ENCODE peak calls at places on chromosomes 6 and 20, in seven cellular contexts. V, C, N, X, O, I and S are unnamed samples.

GRCh38 chr20:53130819-53131218 is 158.7 kb downstream of the TSHZ2 start:
- DNase-seq in C (no peak), O (no peak), V (no peak), X (no peak), I (no peak), N (no peak), S (no peak)

GRCh38 chr20:31835977-31836852 is 9.2 kb downstream of the FOXS1 start:
- DNase-seq in X (peak), N (peak), C (peak), V (peak), I (no peak), O (peak), S (peak)

GRCh38 chr20:20224806-20225205 is 143.1 kb upstream of the INSM1 start:
- DNase-seq in V (no peak), N (no peak), O (no peak), C (no peak), I (no peak), X (no peak), S (no peak)

GRCh38 chr6:109165392-109165964 is 70.2 kb downstream of the CEP57L1 start:
- DNase-seq in X (no peak), C (no peak), N (no peak), O (peak), I (no peak), V (peak), S (no peak)

GRCh38 chr6:41088451-41088850 is 15.7 kb downstream of the NFYA start:
- DNase-seq in N (no peak), I (no peak), O (no peak), C (no peak), V (no peak), X (no peak), S (no peak)

GRCh38 chr6:7414811-7415210 is 25.2 kb downstream of the RIOK1 start:
- DNase-seq in N (no peak), C (no peak), I (no peak), O (no peak), V (no peak), X (no peak), S (no peak)

GRCh38 chr6:108596947-108597346 is 36.2 kb downstream of the FOXO3 start:
- DNase-seq in I (no peak), N (no peak), O (no peak), X (no peak), C (no peak), V (no peak), S (no peak)

GRCh38 chr6:168247456-168248147 is 72.0 kb downstream of the DACT2 start:
- DNase-seq in N (peak), C (no peak), X (no peak), O (no peak), V (peak), I (no peak), S (no peak)

GRCh38 chr20:18712877-18713276 is 100.7 kb upstream of the SCP2D1 start:
- DNase-seq in I (no peak), C (no peak), N (peak), O (no peak), V (no peak), X (no peak), S (no peak)

GRCh38 chr6:106563614-106564013 is 65.7 kb downstream of the RTN4IP1 start:
- DNase-seq in N (no peak), O (no peak), I (no peak), C (no peak), V (no peak), X (no peak), S (no peak)

GRCh38 chr6:167797079-167797870 is 29.4 kb upstream of the AFDN start:
- DNase-seq in X (no peak), O (no peak), V (no peak), I (no peak), C (no peak), N (no peak), S (no peak)

GRCh38 chr6:133160531-133160930 is 80.6 kb upstream of the EYA4 start:
- DNase-seq in O (no peak), N (peak), C (no peak), V (no peak), X (no peak), I (no peak), S (no peak)

GRCh38 chr6:56026461-56027180 is 151.2 kb upstream of the BMP5 start:
- DNase-seq in V (no peak), X (no peak), N (no peak), C (no peak), O (no peak), I (no peak), S (no peak)

GRCh38 chr6:160247457-160247883 is 11.2 kb downstream of the SLC22A2 start:
- DNase-seq in I (no peak), O (no peak), C (no peak), N (no peak), V (no peak), X (no peak), S (no peak)

GRCh38 chr6:118083711-118084110 is 176.6 kb downstream of the SLC35F1 start:
- DNase-seq in V (no peak), C (no peak), N (no peak), X (no peak), I (no peak), O (no peak), S (no peak)

GRCh38 chr6:37676071-37676470 is 21.6 kb downstream of the MDGA1 start:
- DNase-seq in O (no peak), X (no peak), N (no peak), I (no peak), V (no peak), C (no peak), S (no peak)

GRCh38 chr6:81002126-81002525 is 750.4 kb downstream of the TENT5A start:
- DNase-seq in I (no peak), X (no peak), V (no peak), N (no peak), O (no peak), C (no peak), S (no peak)

GRCh38 chr20:60729119-60729900 is 522.8 kb upstream of the CDH4 start:
- DNase-seq in O (no peak), C (no peak), N (no peak), V (no peak), I (no peak), X (no peak), S (no peak)

GRCh38 chr6:136137008-136137689 is 113.0 kb downstream of the MTFR2 start:
- DNase-seq in O (no peak), C (no peak), N (no peak), X (no peak), I (no peak), V (peak), S (no peak)

GRCh38 chr6:166467436-166468000 is 84.8 kb upstream of the MPC1 start:
- DNase-seq in C (no peak), V (no peak), O (no peak), I (no peak), X (no peak), N (no peak), S (no peak)

GRCh38 chr6:1044040-1044836 is 267.7 kb upstream of the FOXQ1 start:
- DNase-seq in I (no peak), N (no peak), O (no peak), X (no peak), C (no peak), V (peak), S (no peak)

GRCh38 chr20:59735917-59736316 is 131.6 kb downstream of the PHACTR3 start:
- DNase-seq in C (no peak), O (no peak), V (no peak), N (no peak), X (no peak), I (no peak), S (no peak)

GRCh38 chr20:8587810-8588209 is 455.7 kb downstream of the PLCB1 start:
- DNase-seq in N (no peak), C (no peak), O (no peak), X (no peak), I (no peak), V (no peak), S (no peak)

GRCh38 chr6:31878761-31879542 is at the start of gene SLC44A4:
- DNase-seq in N (no peak), C (no peak), V (no peak), X (no peak), O (peak), I (no peak), S (no peak)

GRCh38 chr6:75275067-75275466 is 9.5 kb downstream of the TMEM30A start:
- DNase-seq in V (peak), N (no peak), C (no peak), O (no peak), I (no peak), X (no peak), S (no peak)

GRCh38 chr20:59253779-59254319 is 46.6 kb upstream of the EDN3 start:
- DNase-seq in X (no peak), V (no peak), O (no peak), N (peak), C (no peak), I (no peak), S (no peak)

GRCh38 chr20:36460648-36461599 is 80.4 kb upstream of the MYL9 start:
- DNase-seq in V (peak), O (peak), C (peak), N (peak), X (peak), I (peak), S (peak)

GRCh38 chr20:11001767-11002540 is 328.2 kb upstream of the JAG1 start:
- DNase-seq in N (no peak), I (peak), C (no peak), X (no peak), O (no peak), V (peak), S (no peak)

GRCh38 chr6:2738373-2738979 is 12.2 kb downstream of the MYLK4 start:
- DNase-seq in V (peak), O (peak), N (peak), C (no peak), I (no peak), X (no peak), S (peak)

GRCh38 chr6:129351807-129352206 is 358.2 kb downstream of the ARHGAP18 start:
- DNase-seq in X (no peak), C (no peak), V (no peak), O (no peak), N (no peak), I (no peak), S (no peak)

GRCh38 chr6:5295612-5296011 is 34.3 kb downstream of the FARS2 start:
- DNase-seq in O (no peak), V (no peak), N (no peak), C (no peak), I (no peak), X (no peak), S (no peak)

GRCh38 chr6:108406943-108407342 is 112.1 kb downstream of the AFG1L start:
- DNase-seq in N (no peak), I (no peak), O (no peak), X (no peak), V (no peak), C (no peak), S (no peak)

GRCh38 chr6:10418862-10419748 is 4.2 kb upstream of the TFAP2A start:
- DNase-seq in V (no peak), I (no peak), O (peak), C (no peak), N (no peak), X (no peak), S (no peak)

GRCh38 chr6:52663120-52663934 is 7.6 kb upstream of the TMEM14A start:
- DNase-seq in V (peak), N (peak), X (peak), I (no peak), C (peak), O (peak), S (peak)

GRCh38 chr6:109686566-109686965 is 4.4 kb downstream of the AK9 start:
- DNase-seq in N (no peak), C (no peak), V (no peak), O (no peak), X (no peak), I (no peak), S (no peak)

GRCh38 chr6:74927299-74927698 is 278.6 kb downstream of the COL12A1 start:
- DNase-seq in N (no peak), C (no peak), X (no peak), O (no peak), I (no peak), V (no peak), S (no peak)

GRCh38 chr6:18454446-18454845 is 67.3 kb downstream of the RNF144B start:
- DNase-seq in C (no peak), V (no peak), X (no peak), O (no peak), N (no peak), I (no peak), S (no peak)

GRCh38 chr6:1577146-1577680 is 32.5 kb upstream of the FOXC1 start:
- DNase-seq in V (no peak), C (no peak), O (no peak), I (no peak), X (no peak), N (no peak), S (no peak)

GRCh38 chr6:41636803-41637178 is 1.5 kb upstream of the MDFI start:
- DNase-seq in V (no peak), N (no peak), O (no peak), I (peak), C (no peak), X (no peak), S (no peak)

GRCh38 chr6:162684961-162685360 is 42.6 kb downstream of the PRKN start:
- DNase-seq in X (no peak), I (no peak), V (no peak), C (no peak), N (no peak), O (no peak), S (no peak)

GRCh38 chr6:137912813-137913212 is 45.8 kb downstream of the TNFAIP3 start:
- DNase-seq in X (no peak), C (no peak), V (no peak), N (no peak), O (no peak), I (no peak), S (no peak)

GRCh38 chr6:137915778-137916177 is 48.7 kb downstream of the TNFAIP3 start:
- DNase-seq in V (no peak), N (no peak), I (no peak), C (no peak), X (no peak), O (no peak), S (no peak)

GRCh38 chr6:137913996-137914529 is 47.0 kb downstream of the TNFAIP3 start:
- DNase-seq in V (no peak), O (no peak), I (no peak), N (no peak), C (no peak), X (no peak), S (no peak)

GRCh38 chr6:137913434-137913833 is 46.4 kb downstream of the TNFAIP3 start:
- DNase-seq in N (no peak), O (no peak), X (no peak), I (no peak), V (no peak), C (no peak), S (no peak)

DNA sequence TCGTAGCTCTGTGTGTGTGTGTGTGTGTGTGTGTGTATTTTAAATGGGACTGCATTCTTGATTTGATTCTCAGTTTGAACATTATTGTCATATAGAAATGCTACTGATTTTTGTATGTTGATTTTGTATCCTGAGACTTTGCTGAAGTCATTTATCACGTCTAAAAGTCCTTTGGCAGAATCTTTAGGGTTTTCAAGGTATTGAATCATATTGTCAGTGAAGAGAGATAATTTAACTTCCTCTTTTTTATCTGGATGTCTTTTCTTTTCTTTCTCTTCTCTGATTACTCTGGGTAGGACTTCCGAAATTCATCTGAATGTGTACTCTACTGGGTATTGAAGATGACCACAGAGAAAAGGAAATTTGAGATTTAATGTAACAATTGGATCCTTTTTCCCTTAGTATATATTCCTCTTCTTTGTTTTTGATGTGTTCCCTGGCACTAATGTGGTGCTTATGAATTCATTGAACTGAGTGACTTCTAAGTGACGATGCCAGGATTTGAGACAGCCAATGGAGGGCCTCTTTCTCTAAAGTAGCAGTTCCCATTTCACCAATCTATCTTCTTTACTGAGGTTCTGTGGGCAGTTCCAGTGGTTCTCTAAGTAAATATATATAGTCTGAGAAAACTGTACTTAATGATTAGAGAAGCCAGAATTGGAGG is 47.6 kb downstream of the TNFAIP3 start:
- DNase-seq in C (no peak), O (no peak), I (no peak), N (no peak), X (no peak), V (no peak), S (no peak)
- TF ChIP-seq TAF1 in C (no peak), O (no peak), I (no peak), N (no peak), X (no peak), V (no peak), S (no peak)

GRCh38 chr6:14792118-14792955 is 453.5 kb upstream of the JARID2 start:
- DNase-seq in N (no peak), V (no peak), O (no peak), X (no peak), I (no peak), C (no peak), S (no peak)
- TF ChIP-seq POLR2AphosphoS5 in N (no peak), V (no peak), O (no peak), X (no peak), I (no peak), C (no peak), S (no peak)

GRCh38 chr20:64055396-64055892 is 6.0 kb upstream of the SOX18 start:
- DNase-seq in C (no peak), N (no peak), V (no peak), X (no peak), O (no peak), I (no peak), S (no peak)
- TF ChIP-seq TAF1 in C (no peak), N (no peak), V (no peak), X (no peak), O (no peak), I (no peak), S (no peak)

GRCh38 chr6:30741789-30742315 is 635 bp downstream of the FLOT1 start:
- DNase-seq in I (no peak), O (no peak), N (no peak), X (no peak), C (no peak), V (no peak), S (no peak)
- TF ChIP-seq POLR2AphosphoS5 in I (no peak), O (no peak), N (no peak), X (peak), C (peak), V (no peak), S (peak)